ENCODE peak calls at places on chromosomes 3 and 15, in four cellular contexts. X, L, E and R are unnamed samples. For H3K9me3, the result is how much of the 10 kb centered on the place peaks cover.

GRCh38 chr3:172288625-172289024 is 159.6 kb downstream of the GHSR start:
- DNase-seq in X (no peak), L (no peak), E (no peak), R (no peak)

GRCh38 chr3:24363242-24363641 is 131.4 kb downstream of the THRB start:
- DNase-seq in X (no peak), L (no peak), E (no peak), R (no peak)

GRCh38 chr3:192889694-192890093 is 28.0 kb downstream of the MB21D2 start:
- DNase-seq in X (no peak), L (no peak), E (no peak), R (no peak)

GRCh38 chr15:67819636-67820035 is 5.7 kb upstream of the SKOR1 start:
- DNase-seq in X (no peak), L (no peak), E (no peak), R (no peak)

GRCh38 chr3:122916084-122916483 is 111.5 kb downstream of the SEMA5B start:
- DNase-seq in X (no peak), L (no peak), E (no peak), R (no peak)

GRCh38 chr3:152235709-152236298 is 32.9 kb upstream of the MBNL1 start:
- DNase-seq in X (no peak), L (no peak), E (no peak), R (no peak)

GRCh38 chr3:180804871-180805430 is 107.5 kb upstream of the FXR1 start:
- DNase-seq in X (no peak), L (no peak), E (no peak), R (peak)

GRCh38 chr3:11919390-11919789 is 72.7 kb upstream of the TAMM41 start:
- DNase-seq in X (no peak), L (no peak), E (no peak), R (no peak)

GRCh38 chr3:161163297-161163696 is 57.8 kb upstream of the NMD3 start:
- DNase-seq in X (no peak), L (no peak), E (no peak), R (no peak)

GRCh38 chr3:41202075-41202833 is 2.9 kb downstream of the CTNNB1 start:
- DNase-seq in X (no peak), L (no peak), E (no peak), R (no peak)

GRCh38 chr3:196645917-196646735 is 6.6 kb downstream of the NRROS start:
- DNase-seq in X (peak), L (no peak), E (no peak), R (no peak)

GRCh38 chr3:186880392-186880791 is 37.9 kb downstream of the ADIPOQ start:
- DNase-seq in X (no peak), L (no peak), E (no peak), R (no peak)

GRCh38 chr3:11548721-11549131 is 95.0 kb downstream of the VGLL4 start:
- DNase-seq in X (peak), L (no peak), E (no peak), R (no peak)

GRCh38 chr3:61682671-61683408 is 121.5 kb downstream of the PTPRG start:
- DNase-seq in X (no peak), L (peak), E (no peak), R (no peak)

GRCh38 chr3:101531473-101532086 is 18.6 kb upstream of the SENP7 start:
- DNase-seq in X (no peak), L (no peak), E (no peak), R (no peak)

GRCh38 chr3:107704477-107704876 is 181.7 kb downstream of the BBX start:
- DNase-seq in X (no peak), L (no peak), E (no peak), R (no peak)

GRCh38 chr3:165185707-165186327 is 10.4 kb downstream of the SLITRK3 start:
- DNase-seq in X (no peak), L (no peak), E (no peak), R (no peak)

GRCh38 chr3:183515968-183516851 is 39.3 kb downstream of the KLHL6 start:
- DNase-seq in X (no peak), L (no peak), E (no peak), R (no peak)

GRCh38 chr3:61885414-61885813 is 324.0 kb downstream of the PTPRG start:
- DNase-seq in X (no peak), L (no peak), E (no peak), R (no peak)

GRCh38 chr15:81356252-81356651 is 17.8 kb downstream of the TMC3 start:
- DNase-seq in X (no peak), L (no peak), E (no peak), R (no peak)

GRCh38 chr3:177597325-177598109 is 400.2 kb upstream of the TBL1XR1 start:
- DNase-seq in X (no peak), L (peak), E (peak), R (peak)

GRCh38 chr15:85667491-85668424 is 127.0 kb downstream of the KLHL25 start:
- DNase-seq in X (no peak), L (peak), E (no peak), R (no peak)

GRCh38 chr3:141828487-141829284 is 47.8 kb upstream of the ATP1B3 start:
- DNase-seq in X (no peak), L (peak), E (peak), R (no peak)

GRCh38 chr3:98817546-98817945 is 54.4 kb downstream of the ST3GAL6 start:
- DNase-seq in X (no peak), L (no peak), E (no peak), R (no peak)

GRCh38 chr15:75758071-75758872 is 45.6 kb upstream of the CSPG4 start:
- DNase-seq in X (peak), L (peak), E (peak), R (peak)

GRCh38 chr3:159513867-159514380 is 474.7 kb upstream of the IL12A start:
- DNase-seq in X (no peak), L (no peak), E (no peak), R (no peak)

GRCh38 chr15:69324031-69324430 is 25.3 kb downstream of the PAQR5 start:
- DNase-seq in X (no peak), L (no peak), E (no peak), R (no peak)

GRCh38 chr15:51075364-51075763 is 19.3 kb downstream of the TNFAIP8L3 start:
- DNase-seq in X (no peak), L (no peak), E (no peak), R (no peak)

GRCh38 chr15:29364429-29365078 is 94.9 kb upstream of the NSMCE3 start:
- DNase-seq in X (no peak), L (no peak), E (no peak), R (no peak)

GRCh38 chr3:101495552-101495951 is 17.5 kb downstream of the SENP7 start:
- DNase-seq in X (no peak), L (no peak), E (no peak), R (no peak)

GRCh38 chr3:124860599-124860998 is 26.6 kb downstream of the ITGB5 start:
- DNase-seq in X (no peak), L (peak), E (peak), R (peak)

GRCh38 chr3:130310109-130310508 is 35.4 kb upstream of the COL6A5 start:
- DNase-seq in X (no peak), L (no peak), E (no peak), R (no peak)

GRCh38 chr15:78195735-78196201 is 38.6 kb downstream of the ACSBG1 start:
- DNase-seq in X (no peak), L (no peak), E (no peak), R (no peak)

GRCh38 chr15:70596354-70597055 is 166.9 kb downstream of the UACA start:
- DNase-seq in X (no peak), L (no peak), E (no peak), R (no peak)

GRCh38 chr3:146117406-146118285 is 43.3 kb downstream of the PLOD2 start:
- DNase-seq in X (no peak), L (no peak), E (no peak), R (no peak)

GRCh38 chr15:42348083-42348482 is 11.2 kb upstream of the CAPN3 start:
- DNase-seq in X (no peak), L (no peak), E (no peak), R (no peak)

GRCh38 chr3:95088464-95088863 is 1025.6 kb downstream of the NSUN3 start:
- DNase-seq in X (no peak), L (no peak), E (no peak), R (no peak)

GRCh38 chr3:8205876-8206275 is 295.7 kb upstream of the LMCD1 start:
- DNase-seq in X (no peak), L (no peak), E (no peak), R (no peak)

GRCh38 chr15:79923068-79923514 is 26.3 kb upstream of the MTHFS start:
- DNase-seq in X (peak), L (peak), E (peak), R (no peak)

GRCh38 chr15:79919749-79920511 is 23.1 kb upstream of the MTHFS start:
- DNase-seq in X (no peak), L (no peak), E (no peak), R (no peak)

GRCh38 chr15:79924379-79924778 is 27.6 kb upstream of the MTHFS start:
- DNase-seq in X (no peak), L (no peak), E (no peak), R (peak)

GRCh38 chr15:79922512-79923067 is 25.8 kb upstream of the MTHFS start:
- DNase-seq in X (no peak), L (no peak), E (no peak), R (no peak)

GRCh38 chr15:79923515-79924169 is 26.8 kb upstream of the MTHFS start:
- DNase-seq in X (peak), L (peak), E (peak), R (peak)
- H3K9me3 ChIP-seq in X (under half), L (under half), E (under half), R (under half)

GRCh38 chr15:25241241-25241801 is 197.5 kb downstream of the UBE3A start:
- DNase-seq in X (peak), L (no peak), E (no peak), R (no peak)
- H3K9me3 ChIP-seq in X (under half), L (half or more), E (under half), R (under half)

DNA sequence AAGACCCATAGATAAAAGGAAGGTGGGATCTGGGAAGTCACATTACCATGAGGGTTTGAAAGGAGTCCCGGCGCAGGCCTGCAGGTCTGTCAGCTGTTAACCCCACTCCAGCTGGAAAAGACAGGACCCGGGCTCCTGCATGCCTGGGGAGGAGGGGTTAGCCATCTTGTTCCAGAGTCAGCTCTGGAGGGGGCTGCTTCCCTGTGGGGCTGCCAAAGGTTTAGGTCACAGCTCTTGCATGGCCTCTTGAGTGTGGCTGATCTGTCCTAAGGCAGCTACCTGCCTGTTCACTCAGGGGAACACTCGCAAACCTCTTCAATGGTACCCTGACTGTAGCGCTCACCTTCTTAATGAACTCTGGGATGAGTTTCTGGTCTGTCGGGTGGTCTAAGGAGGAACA is 104.5 kb downstream of the RFTN1 start:
- DNase-seq in X (no peak), L (no peak), E (no peak), R (no peak)
- H3K9me3 ChIP-seq in X (under half), L (under half), E (under half), R (under half)

GRCh38 chr15:100256096-100256984 is 85.4 kb downstream of the ADAMTS17 start:
- DNase-seq in X (no peak), L (no peak), E (no peak), R (no peak)
- H3K9me3 ChIP-seq in X (under half), L (under half), E (under half), R (under half)

GRCh38 chr15:25054943-25055342 is 100.2 kb downstream of the SNRPN start:
- DNase-seq in X (no peak), L (peak), E (no peak), R (no peak)

GRCh38 chr15:25053000-25053815 is 98.4 kb downstream of the SNRPN start:
- DNase-seq in X (no peak), L (no peak), E (no peak), R (peak)

GRCh38 chr15:25055356-25056068 is 100.7 kb downstream of the SNRPN start:
- DNase-seq in X (no peak), L (peak), E (no peak), R (no peak)

GRCh38 chr15:25052191-25052999 is 97.6 kb downstream of the SNRPN start:
- DNase-seq in X (no peak), L (no peak), E (no peak), R (peak)

GRCh38 chr15:25054329-25054728 is 99.5 kb downstream of the SNRPN start:
- DNase-seq in X (no peak), L (no peak), E (no peak), R (no peak)
- H3K9me3 ChIP-seq in X (under half), L (half or more), E (under half), R (half or more)

DNA sequence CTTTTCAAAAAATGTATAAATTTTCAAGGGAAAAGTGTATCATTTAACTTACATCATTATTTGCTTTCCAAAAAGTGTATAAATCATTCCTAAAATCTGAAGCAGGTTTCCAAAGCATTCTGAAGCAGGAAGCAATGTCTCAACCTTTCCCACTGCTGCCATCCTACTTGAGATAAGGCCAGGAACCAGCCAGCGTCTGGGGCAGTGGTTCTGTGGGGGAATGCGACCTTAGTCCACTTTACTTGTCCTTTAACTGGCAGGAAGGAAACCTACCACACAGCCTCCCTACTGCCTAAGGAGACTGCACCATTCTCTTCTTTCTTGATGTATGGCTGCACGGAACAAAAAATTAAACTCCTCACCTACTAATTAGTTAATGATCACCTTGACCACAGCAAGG is 3.7 kb downstream of the SORD start:
- DNase-seq in X (no peak), L (no peak), E (no peak), R (no peak)
- H3K9me3 ChIP-seq in X (under half), L (under half), E (under half), R (under half)